ENCODE peak calls at places on chromosomes 11 and 22, in six cellular contexts. F is GM12891, A is SK-N-MC, S is HCEC 1CT, C is dorsolateral prefrontal cortex, Y is EH. D is an unnamed sample.

GRCh38 chr11:199004-199581 is 6.2 kb downstream of the SCGB1C1 start:
- DNase-seq in F (no peak), A (no peak), S (no peak), C (peak), Y (no peak), D (no peak)

GRCh38 chr11:112322173-112322813 is 61.6 kb upstream of the PLET1 start:
- DNase-seq in F (no peak), A (no peak), S (no peak), C (no peak), Y (no peak), D (no peak)

GRCh38 chr11:88701816-88702215 is 364.0 kb downstream of the GRM5 start:
- DNase-seq in F (no peak), A (no peak), S (no peak), C (no peak), Y (no peak), D (no peak)

GRCh38 chr11:23540101-23540561 is 679.9 kb upstream of the CCDC179 start:
- DNase-seq in F (peak), A (no peak), S (peak), C (no peak), Y (peak), D (peak)

GRCh38 chr22:49094151-49094550 is 733.5 kb downstream of the BRD1 start:
- DNase-seq in F (no peak), A (no peak), S (no peak), C (no peak), Y (no peak), D (peak)

GRCh38 chr22:23270212-23270733 is 90.0 kb downstream of the BCR start:
- DNase-seq in F (no peak), A (no peak), S (no peak), C (no peak), Y (no peak), D (no peak)

GRCh38 chr22:45784357-45785277 is 113.0 kb downstream of the ATXN10 start:
- DNase-seq in F (no peak), A (no peak), S (no peak), C (no peak), Y (peak), D (no peak)

GRCh38 chr22:24875862-24876506 is 70.0 kb downstream of the SGSM1 start:
- DNase-seq in F (no peak), A (no peak), S (no peak), C (no peak), Y (peak), D (no peak)

GRCh38 chr11:130834886-130835285 is 81.4 kb downstream of the SNX19 start:
- DNase-seq in F (no peak), A (no peak), S (no peak), C (no peak), Y (no peak), D (no peak)

GRCh38 chr11:107591446-107592236 is 694 bp downstream of the ELMOD1 start:
- DNase-seq in F (peak), A (no peak), S (peak), C (peak), Y (peak), D (peak)

GRCh38 chr11:76669901-76670474 is 559 bp downstream of the LRRC32 start:
- DNase-seq in F (no peak), A (no peak), S (peak), C (no peak), Y (peak), D (no peak)

GRCh38 chr11:125674210-125674609 is 6.4 kb downstream of the ACRV1 start:
- DNase-seq in F (no peak), A (no peak), S (no peak), C (no peak), Y (no peak), D (no peak)

GRCh38 chr22:35488513-35488912 is 52.1 kb upstream of the RASD2 start:
- DNase-seq in F (no peak), A (no peak), S (no peak), C (no peak), Y (no peak), D (no peak)

GRCh38 chr11:86488553-86488952 is 113.9 kb downstream of the CCDC81 start:
- DNase-seq in F (no peak), A (no peak), S (no peak), C (no peak), Y (no peak), D (peak)